ENCODE peak calls at places on chromosomes 16 and 17, in four cellular contexts. One of them, this sample, is unnamed.

GRCh38 chr16:55853114-55853513 is 20.2 kb upstream of the CES1 start:
- DNase-seq in IMR-90: peak
- DNase-seq in H9: no peak
- DNase-seq in neuronal stem cell: no peak
- DNase-seq in this sample: no peak

GRCh38 chr17:11279776-11280344 is 38.8 kb downstream of the SHISA6 start:
- DNase-seq in IMR-90: no peak
- DNase-seq in H9: peak
- DNase-seq in neuronal stem cell: no peak
- DNase-seq in this sample: no peak

GRCh38 chr16:89023151-89023551 is 46.1 kb upstream of the CBFA2T3 start:
- DNase-seq in IMR-90: no peak
- DNase-seq in H9: no peak
- DNase-seq in neuronal stem cell: no peak
- DNase-seq in this sample: no peak

GRCh38 chr17:46994993-46995392 is 15.9 kb upstream of the RPRML start:
- DNase-seq in IMR-90: no peak
- DNase-seq in H9: no peak
- DNase-seq in neuronal stem cell: no peak
- DNase-seq in this sample: no peak

GRCh38 chr16:57764341-57765159 is 29.0 kb downstream of the KATNB1 start:
- DNase-seq in IMR-90: peak
- DNase-seq in H9: peak
- DNase-seq in neuronal stem cell: no peak
- DNase-seq in this sample: peak

GRCh38 chr17:34139996-34140395 is 115.1 kb upstream of the CCL2 start:
- DNase-seq in IMR-90: no peak
- DNase-seq in H9: no peak
- DNase-seq in neuronal stem cell: peak
- DNase-seq in this sample: no peak

GRCh38 chr16:25709182-25709581 is 17.4 kb downstream of the HS3ST4 start:
- DNase-seq in IMR-90: no peak
- DNase-seq in H9: no peak
- DNase-seq in neuronal stem cell: no peak
- DNase-seq in this sample: peak

GRCh38 chr17:36885161-36885735 is 52.0 kb upstream of the LHX1 start:
- DNase-seq in IMR-90: no peak
- DNase-seq in H9: no peak
- DNase-seq in neuronal stem cell: no peak
- DNase-seq in this sample: peak

GRCh38 chr16:67801889-67802288 is 4.5 kb downstream of the RANBP10 start:
- DNase-seq in IMR-90: no peak
- DNase-seq in H9: no peak
- DNase-seq in neuronal stem cell: no peak
- DNase-seq in this sample: no peak

GRCh38 chr17:80510132-80510531 is 33.7 kb upstream of the NPTX1 start:
- DNase-seq in IMR-90: no peak
- DNase-seq in H9: no peak
- DNase-seq in neuronal stem cell: no peak
- DNase-seq in this sample: no peak

GRCh38 chr16:19858006-19858653 is 26.5 kb downstream of the GPRC5B start:
- DNase-seq in IMR-90: no peak
- DNase-seq in H9: no peak
- DNase-seq in neuronal stem cell: no peak
- DNase-seq in this sample: no peak

GRCh38 chr17:49035470-49036269 is 38.5 kb downstream of the IGF2BP1 start:
- DNase-seq in IMR-90: peak
- DNase-seq in H9: peak
- DNase-seq in neuronal stem cell: no peak
- DNase-seq in this sample: peak

GRCh38 chr17:15409721-15410247 is 57.6 kb downstream of the CDRT4 start:
- DNase-seq in IMR-90: peak
- DNase-seq in H9: no peak
- DNase-seq in neuronal stem cell: no peak
- DNase-seq in this sample: no peak

GRCh38 chr17:65727243-65727642 is 165.8 kb upstream of the AXIN2 start:
- DNase-seq in IMR-90: no peak
- DNase-seq in H9: no peak
- DNase-seq in neuronal stem cell: no peak
- DNase-seq in this sample: no peak

GRCh38 chr17:32259596-32259995 is 6.0 kb upstream of the RHBDL3 start:
- DNase-seq in IMR-90: peak
- DNase-seq in H9: no peak
- DNase-seq in neuronal stem cell: no peak
- DNase-seq in this sample: no peak

GRCh38 chr17:19728114-19728495 is 11.7 kb upstream of the SLC47A2 start:
- DNase-seq in IMR-90: peak
- DNase-seq in H9: no peak
- DNase-seq in neuronal stem cell: no peak
- DNase-seq in this sample: no peak

GRCh38 chr17:57140321-57140720 is 55.3 kb downstream of the AKAP1 start:
- DNase-seq in IMR-90: no peak
- DNase-seq in H9: no peak
- DNase-seq in neuronal stem cell: no peak
- DNase-seq in this sample: no peak

GRCh38 chr17:58577696-58578095 is 63.3 kb upstream of the MTMR4 start:
- DNase-seq in IMR-90: peak
- DNase-seq in H9: peak
- DNase-seq in neuronal stem cell: peak
- DNase-seq in this sample: peak

GRCh38 chr17:17236295-17237025 is 508 bp downstream of the FLCN start:
- DNase-seq in IMR-90: peak
- DNase-seq in H9: no peak
- DNase-seq in neuronal stem cell: peak
- DNase-seq in this sample: peak

GRCh38 chr16:85005278-85006069 is 5.9 kb downstream of the ZDHHC7 start:
- DNase-seq in IMR-90: peak
- DNase-seq in H9: no peak
- DNase-seq in neuronal stem cell: no peak
- DNase-seq in this sample: peak

GRCh38 chr17:78174870-78175642 is 6.7 kb downstream of the SYNGR2 start:
- DNase-seq in IMR-90: no peak
- DNase-seq in H9: peak
- DNase-seq in neuronal stem cell: no peak
- DNase-seq in this sample: peak

GRCh38 chr17:35159926-35160325 is 12.3 kb downstream of the UNC45B start:
- DNase-seq in IMR-90: no peak
- DNase-seq in H9: no peak
- DNase-seq in neuronal stem cell: no peak
- DNase-seq in this sample: no peak

GRCh38 chr16:62079236-62079635 is 43.0 kb upstream of the CDH8 start:
- DNase-seq in IMR-90: no peak
- DNase-seq in H9: no peak
- DNase-seq in neuronal stem cell: no peak
- DNase-seq in this sample: no peak

GRCh38 chr17:77772899-77773358 is 185.6 kb upstream of the TNRC6C start:
- DNase-seq in IMR-90: no peak
- DNase-seq in H9: peak
- DNase-seq in neuronal stem cell: no peak
- DNase-seq in this sample: peak

GRCh38 chr17:79220201-79220714 is 145.6 kb downstream of the ENGASE start:
- DNase-seq in IMR-90: no peak
- DNase-seq in H9: peak
- DNase-seq in neuronal stem cell: peak
- DNase-seq in this sample: peak

GRCh38 chr17:55666810-55667209 is 55.9 kb downstream of the TMEM100 start:
- DNase-seq in IMR-90: no peak
- DNase-seq in H9: no peak
- DNase-seq in neuronal stem cell: no peak
- DNase-seq in this sample: no peak

GRCh38 chr16:72877374-72878028 is 170.4 kb downstream of the ZFHX3 start:
- DNase-seq in IMR-90: peak
- DNase-seq in H9: no peak
- DNase-seq in neuronal stem cell: no peak
- DNase-seq in this sample: peak

GRCh38 chr16:27708651-27709050 is 158.7 kb downstream of the KATNIP start:
- DNase-seq in IMR-90: no peak
- DNase-seq in H9: no peak
- DNase-seq in neuronal stem cell: no peak
- DNase-seq in this sample: no peak

GRCh38 chr16:17342031-17342430 is 128.7 kb downstream of the XYLT1 start:
- DNase-seq in IMR-90: no peak
- DNase-seq in H9: no peak
- DNase-seq in neuronal stem cell: no peak
- DNase-seq in this sample: no peak

GRCh38 chr17:31558748-31559646 is 167.5 kb downstream of the RAB11FIP4 start:
- DNase-seq in IMR-90: peak
- DNase-seq in H9: peak
- DNase-seq in neuronal stem cell: peak
- DNase-seq in this sample: peak

GRCh38 chr16:7843196-7843595 is 510.6 kb downstream of the RBFOX1 start:
- DNase-seq in IMR-90: no peak
- DNase-seq in H9: no peak
- DNase-seq in neuronal stem cell: no peak
- DNase-seq in this sample: no peak

GRCh38 chr16:1361685-1362360 is 10.1 kb downstream of the GNPTG start:
- DNase-seq in IMR-90: no peak
- DNase-seq in H9: no peak
- DNase-seq in neuronal stem cell: no peak
- DNase-seq in this sample: no peak

GRCh38 chr17:6994118-6994598 is 1.7 kb upstream of the ALOX12 start:
- DNase-seq in IMR-90: no peak
- DNase-seq in H9: no peak
- DNase-seq in neuronal stem cell: no peak
- DNase-seq in this sample: no peak

GRCh38 chr16:1770328-1771071 is 843 bp downstream of the NME3 start:
- DNase-seq in IMR-90: peak
- DNase-seq in H9: peak
- DNase-seq in neuronal stem cell: peak
- DNase-seq in this sample: peak

GRCh38 chr17:65698381-65699061 is 137.1 kb upstream of the AXIN2 start:
- DNase-seq in IMR-90: peak
- DNase-seq in H9: no peak
- DNase-seq in neuronal stem cell: peak
- DNase-seq in this sample: peak

GRCh38 chr17:1186214-1186820 is 6.5 kb upstream of the ABR start:
- DNase-seq in IMR-90: peak
- DNase-seq in H9: no peak
- DNase-seq in neuronal stem cell: no peak
- DNase-seq in this sample: no peak

GRCh38 chr16:16063685-16064084 is 114.3 kb downstream of the ABCC1 start:
- DNase-seq in IMR-90: no peak
- DNase-seq in H9: no peak
- DNase-seq in neuronal stem cell: no peak
- DNase-seq in this sample: no peak

GRCh38 chr16:27665881-27666280 is 115.9 kb downstream of the KATNIP start:
- DNase-seq in IMR-90: peak
- DNase-seq in H9: no peak
- DNase-seq in neuronal stem cell: no peak
- DNase-seq in this sample: peak

GRCh38 chr17:28247671-28248556 is 71.1 kb upstream of the TMEM97 start:
- DNase-seq in IMR-90: peak
- DNase-seq in H9: peak
- DNase-seq in neuronal stem cell: no peak
- DNase-seq in this sample: peak

GRCh38 chr16:4957720-4958509 is at the start of gene SEC14L5:
- DNase-seq in IMR-90: peak
- DNase-seq in H9: peak
- DNase-seq in neuronal stem cell: peak
- DNase-seq in this sample: peak
- H2BK15ac ChIP-seq in IMR-90: no peak
- H2BK15ac ChIP-seq in H9: no peak
- H2BK15ac ChIP-seq in neuronal stem cell: no peak
- H2BK15ac ChIP-seq in this sample: no peak

GRCh38 chr17:44947461-44948314 is at the start of gene KIF18B:
- DNase-seq in IMR-90: peak
- DNase-seq in H9: peak
- DNase-seq in neuronal stem cell: peak
- DNase-seq in this sample: peak
- H3K27ac ChIP-seq in IMR-90: peak
- H3K27ac ChIP-seq in H9: no peak
- H3K27ac ChIP-seq in neuronal stem cell: peak
- H3K27ac ChIP-seq in this sample: peak

GRCh38 chr16:29864205-29864604 is 1.2 kb upstream of the CDIPT start:
- DNase-seq in IMR-90: no peak
- DNase-seq in H9: no peak
- DNase-seq in neuronal stem cell: no peak
- DNase-seq in this sample: no peak
- H2BK15ac ChIP-seq in IMR-90: no peak
- H2BK15ac ChIP-seq in H9: no peak
- H2BK15ac ChIP-seq in neuronal stem cell: peak
- H2BK15ac ChIP-seq in this sample: no peak

GRCh38 chr16:65278874-65279273 is 157.0 kb upstream of the CDH11 start:
- DNase-seq in IMR-90: no peak
- DNase-seq in H9: no peak
- DNase-seq in neuronal stem cell: no peak
- DNase-seq in this sample: no peak

DNA sequence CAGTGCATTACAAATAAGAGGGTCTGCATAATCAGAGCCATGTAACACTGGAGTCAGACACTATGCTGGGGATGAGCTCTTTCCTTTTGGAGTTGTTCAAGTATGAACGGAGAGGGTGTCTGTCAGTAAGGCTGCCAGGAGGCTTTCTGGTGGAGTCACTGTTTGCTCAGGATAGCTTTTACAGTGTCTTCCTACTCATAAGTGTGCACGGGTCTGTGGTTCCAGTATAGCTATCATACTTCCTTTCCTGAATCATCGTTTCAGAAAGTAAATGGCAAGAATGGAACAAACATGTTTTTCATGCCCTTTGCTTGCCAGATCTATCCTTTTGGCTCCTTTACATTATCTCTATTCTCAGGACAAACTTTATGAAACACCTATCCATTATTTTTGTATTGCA is 152.7 kb upstream of the CDH11 start:
- DNase-seq in IMR-90: no peak
- DNase-seq in H9: no peak
- DNase-seq in neuronal stem cell: no peak
- DNase-seq in this sample: no peak
- H3K27ac ChIP-seq in IMR-90: no peak
- H3K27ac ChIP-seq in H9: no peak
- H3K27ac ChIP-seq in neuronal stem cell: no peak
- H3K27ac ChIP-seq in this sample: no peak

GRCh38 chr17:38749222-38750043 is 1.3 kb upstream of the PCGF2 start:
- DNase-seq in IMR-90: peak
- DNase-seq in H9: peak
- DNase-seq in neuronal stem cell: peak
- DNase-seq in this sample: peak
- H2BK15ac ChIP-seq in IMR-90: no peak
- H2BK15ac ChIP-seq in H9: no peak
- H2BK15ac ChIP-seq in neuronal stem cell: peak
- H2BK15ac ChIP-seq in this sample: no peak

GRCh38 chr16:47507701-47508100 is 46.6 kb downstream of the PHKB start:
- DNase-seq in IMR-90: peak
- DNase-seq in H9: no peak
- DNase-seq in neuronal stem cell: no peak
- DNase-seq in this sample: no peak

GRCh38 chr16:47504599-47504998 is 43.5 kb downstream of the PHKB start:
- DNase-seq in IMR-90: peak
- DNase-seq in H9: no peak
- DNase-seq in neuronal stem cell: no peak
- DNase-seq in this sample: no peak

GRCh38 chr16:47499700-47500264 is 38.7 kb downstream of the PHKB start:
- DNase-seq in IMR-90: no peak
- DNase-seq in H9: no peak
- DNase-seq in neuronal stem cell: no peak
- DNase-seq in this sample: no peak

GRCh38 chr16:47506800-47507199 is 45.7 kb downstream of the PHKB start:
- DNase-seq in IMR-90: no peak
- DNase-seq in H9: no peak
- DNase-seq in neuronal stem cell: no peak
- DNase-seq in this sample: no peak

GRCh38 chr16:47503936-47504335 is 42.8 kb downstream of the PHKB start:
- DNase-seq in IMR-90: peak
- DNase-seq in H9: no peak
- DNase-seq in neuronal stem cell: no peak
- DNase-seq in this sample: no peak
- H3K27ac ChIP-seq in IMR-90: no peak
- H3K27ac ChIP-seq in H9: no peak
- H3K27ac ChIP-seq in neuronal stem cell: no peak
- H3K27ac ChIP-seq in this sample: no peak